ENCODE peak calls at places on chromosome 15, in five cellular contexts. Q is HepG2, P is K562, L is upper lobe of left lung, F is GM23338. Y is an unnamed sample.

GRCh38 chr15:92880796-92881569 is 19.1 kb upstream of the CHD2 start:
- ATAC-seq in F (no peak), P (no peak), L (peak), Q (no peak), Y (no peak)

GRCh38 chr15:26771917-26772587 is 814 bp downstream of the GABRB3 start:
- ATAC-seq in L (no peak), Q (peak), F (peak), P (no peak), Y (peak)

GRCh38 chr15:101180620-101181307 is 71.1 kb downstream of the CHSY1 start:
- ATAC-seq in F (no peak), Q (no peak), L (no peak), P (no peak), Y (no peak)

GRCh38 chr15:45637552-45638033 is 2.8 kb downstream of the SQOR start:
- ATAC-seq in L (peak), Q (no peak), P (peak), F (no peak), Y (peak)

GRCh38 chr15:83248944-83249343 is 35.5 kb downstream of the BNC1 start:
- ATAC-seq in P (no peak), L (no peak), Q (no peak), F (peak), Y (no peak)

GRCh38 chr15:100041380-100041779 is 300.4 kb downstream of the ADAMTS17 start:
- ATAC-seq in F (no peak), P (no peak), L (no peak), Q (no peak), Y (no peak)

GRCh38 chr15:58486062-58486461 is 54.3 kb downstream of the LIPC start:
- ATAC-seq in Q (no peak), P (peak), L (no peak), F (no peak), Y (no peak)

GRCh38 chr15:39643747-39644520 is 63.1 kb downstream of the THBS1 start:
- ATAC-seq in F (no peak), L (no peak), P (no peak), Q (no peak), Y (no peak)

GRCh38 chr15:78103406-78104118 is 11.2 kb downstream of the SH2D7 start:
- ATAC-seq in L (no peak), F (no peak), P (no peak), Q (no peak), Y (no peak)

GRCh38 chr15:38627684-38628277 is 63.2 kb upstream of the RASGRP1 start:
- ATAC-seq in P (peak), F (no peak), Q (no peak), L (no peak), Y (no peak)

GRCh38 chr15:52255008-52255407 is 40.6 kb downstream of the MYO5C start:
- ATAC-seq in Q (no peak), F (no peak), L (no peak), P (no peak), Y (no peak)

GRCh38 chr15:63896336-63897115 is 62.8 kb upstream of the HERC1 start:
- ATAC-seq in Q (peak), P (peak), F (no peak), L (no peak), Y (peak)

GRCh38 chr15:92617197-92618037 is 38.2 kb downstream of the FAM174B start:
- ATAC-seq in P (peak), L (peak), Q (peak), F (peak), Y (peak)

GRCh38 chr15:25830844-25831443 is 32.2 kb downstream of the ATP10A start:
- ATAC-seq in P (no peak), F (no peak), Q (no peak), L (peak), Y (peak)

GRCh38 chr15:62912282-62912681 is 130.3 kb upstream of the TPM1 start:
- ATAC-seq in L (no peak), Q (peak), P (no peak), F (no peak), Y (no peak)

GRCh38 chr15:66578286-66578875 is 12.6 kb upstream of the LCTL start:
- ATAC-seq in L (no peak), Q (no peak), P (no peak), F (no peak), Y (no peak)

GRCh38 chr15:99481831-99482230 is 84.0 kb upstream of the MEF2A start:
- ATAC-seq in L (no peak), Q (no peak), P (no peak), F (no peak), Y (no peak)

GRCh38 chr15:100301905-100302431 is 39.8 kb downstream of the ADAMTS17 start:
- ATAC-seq in P (no peak), L (no peak), F (no peak), Q (no peak), Y (no peak)

GRCh38 chr15:87762110-87762509 is 494.4 kb downstream of the NTRK3 start:
- ATAC-seq in L (peak), Q (no peak), P (peak), F (no peak), Y (peak)

GRCh38 chr15:28002136-28002861 is 96.8 kb downstream of the OCA2 start:
- ATAC-seq in L (no peak), P (no peak), F (no peak), Q (no peak), Y (no peak)

GRCh38 chr15:50751394-50751793 is 14.1 kb downstream of the SPPL2A start:
- ATAC-seq in P (no peak), F (no peak), Q (no peak), L (no peak), Y (no peak)

GRCh38 chr15:31501074-31501473 is 174.4 kb downstream of the KLF13 start:
- ATAC-seq in F (no peak), P (no peak), Q (no peak), L (no peak), Y (no peak)

GRCh38 chr15:62469874-62470688 is 305.0 kb upstream of the C2CD4B start:
- ATAC-seq in Q (no peak), P (no peak), F (peak), L (peak), Y (peak)

GRCh38 chr15:55659481-55659880 is 71.3 kb upstream of the PYGO1 start:
- ATAC-seq in P (no peak), L (no peak), Q (no peak), F (no peak), Y (no peak)

GRCh38 chr15:68411735-68412134 is 20.2 kb downstream of the ITGA11 start:
- ATAC-seq in Q (no peak), L (no peak), P (no peak), F (no peak), Y (no peak)

GRCh38 chr15:94667109-94667508 is 435.7 kb downstream of the MCTP2 start:
- ATAC-seq in P (no peak), F (no peak), L (no peak), Q (no peak), Y (no peak)

GRCh38 chr15:81334768-81335447 is 11.0 kb upstream of the STARD5 start:
- ATAC-seq in F (no peak), Q (no peak), L (no peak), P (no peak), Y (no peak)

GRCh38 chr15:81331600-81331999 is 7.7 kb upstream of the STARD5 start:
- ATAC-seq in Q (no peak), L (no peak), F (no peak), P (peak), Y (no peak)

GRCh38 chr15:81333363-81333762 is 9.4 kb upstream of the STARD5 start:
- ATAC-seq in P (no peak), F (no peak), Q (no peak), L (no peak), Y (no peak)

GRCh38 chr15:81330351-81331085 is 6.6 kb upstream of the STARD5 start:
- ATAC-seq in L (no peak), P (no peak), F (no peak), Q (no peak), Y (no peak)

DNA sequence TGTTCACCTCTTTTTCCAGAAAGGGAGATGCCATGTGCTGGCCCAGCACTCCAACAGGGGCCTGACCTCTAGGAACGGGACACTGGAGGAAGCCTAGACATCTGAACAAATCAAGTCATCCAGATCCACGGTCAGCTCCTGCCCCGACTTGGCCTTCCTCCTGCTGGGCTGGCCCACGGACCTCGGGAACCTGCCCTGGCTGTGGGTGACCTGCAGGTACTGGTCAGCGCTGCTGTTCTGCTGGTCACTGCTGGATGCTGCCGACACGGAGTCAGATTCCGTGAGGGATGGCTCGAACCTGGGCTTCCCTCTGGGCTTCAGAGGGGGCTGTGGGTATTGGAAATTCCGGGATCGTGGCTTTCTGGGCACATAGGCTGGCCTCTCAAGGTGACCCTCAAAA is 8.4 kb upstream of the STARD5 start:
- ATAC-seq in P (no peak), Q (no peak), F (no peak), L (no peak), Y (no peak)
- TF ChIP-seq POLR2AphosphoS5 in P (no peak), Q (no peak), F (no peak), L (no peak), Y (no peak)

GRCh38 chr15:41597787-41598186 is 38.8 kb downstream of the TYRO3 start:
- ATAC-seq in P (no peak), Q (no peak), L (no peak), F (no peak), Y (no peak)
- TF ChIP-seq POLR2AphosphoS5 in P (no peak), Q (no peak), L (no peak), F (no peak), Y (no peak)

DNA sequence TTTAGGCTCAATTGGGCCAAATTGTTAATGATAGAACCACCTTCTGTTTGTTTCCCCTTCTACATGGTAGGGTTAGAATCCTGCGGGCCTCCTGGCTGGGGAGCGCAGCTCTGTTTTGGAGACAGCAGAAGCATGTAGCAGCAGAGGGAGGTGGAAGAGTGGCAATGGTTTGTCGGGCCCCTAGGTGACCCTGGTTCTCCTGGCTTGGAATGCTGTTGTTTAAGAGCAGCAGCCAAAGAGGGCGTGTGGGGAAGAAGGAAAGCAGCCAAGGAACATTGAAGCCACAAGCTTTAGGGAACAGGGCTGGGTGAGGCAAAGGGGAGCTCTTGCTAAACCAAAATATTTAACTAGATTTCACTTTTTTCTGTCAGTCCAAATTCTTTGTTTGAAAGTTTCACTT is 213.7 kb upstream of the NR2E3 start:
- ATAC-seq in F (peak), P (no peak), L (peak), Q (no peak), Y (peak)
- TF ChIP-seq POLR2AphosphoS5 in F (no peak), P (no peak), L (no peak), Q (no peak), Y (peak)

GRCh38 chr15:73992594-73992898 is 451 bp upstream of the STOML1 start:
- ATAC-seq in Q (no peak), F (no peak), L (no peak), P (no peak), Y (no peak)

GRCh38 chr15:73993211-73993994 is 1.1 kb upstream of the PML start:
- ATAC-seq in Q (no peak), L (no peak), F (no peak), P (no peak), Y (no peak)

GRCh38 chr15:73991260-73991659 is 835 bp downstream of the STOML1 start:
- ATAC-seq in P (no peak), L (no peak), Q (peak), F (no peak), Y (peak)

GRCh38 chr15:73990250-73991005 is 1.7 kb downstream of the STOML1 start:
- ATAC-seq in P (no peak), F (no peak), L (no peak), Q (no peak), Y (no peak)

DNA sequence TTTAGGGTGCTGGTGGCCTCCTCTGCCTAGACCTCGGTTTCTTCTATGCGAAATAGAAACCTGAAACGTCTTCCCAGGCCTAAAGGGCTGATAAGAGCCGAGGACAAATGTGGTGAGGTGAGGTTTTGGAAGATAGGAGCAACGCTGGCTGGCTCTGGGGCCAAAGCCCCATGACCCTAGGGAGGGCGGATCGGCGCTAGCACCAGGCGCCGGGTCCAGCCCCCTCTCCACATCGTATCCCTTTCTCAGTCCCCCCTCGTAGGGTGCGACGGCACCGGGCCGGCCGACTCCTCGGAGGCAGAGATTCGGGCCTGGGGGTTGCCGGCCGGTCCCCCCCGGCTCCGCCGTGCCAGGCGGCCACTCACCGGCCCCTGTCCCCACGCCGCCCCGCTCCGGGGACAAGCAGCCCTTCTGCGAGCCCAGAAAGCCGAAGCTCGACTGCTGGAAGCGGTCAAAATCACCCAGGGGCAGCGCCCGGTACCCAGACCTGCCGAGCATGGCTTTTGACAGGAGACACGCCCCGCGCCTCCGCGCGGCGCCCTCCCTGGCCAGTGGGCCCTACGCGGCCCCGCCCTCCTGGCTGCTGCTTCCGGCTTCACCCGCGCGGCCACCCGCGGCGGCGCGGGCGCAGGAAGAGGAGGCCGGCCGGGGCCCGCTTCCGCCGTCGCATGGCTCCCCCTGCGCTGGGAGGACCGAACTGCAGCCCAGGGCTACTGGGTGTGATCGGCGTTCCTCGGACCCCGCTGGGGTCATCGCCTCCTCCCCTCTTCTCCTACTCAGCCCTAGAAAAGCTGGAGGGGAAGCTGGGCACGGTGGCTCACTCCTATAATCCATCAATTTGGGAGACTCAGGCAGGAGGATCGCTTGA is at the start of gene STOML1:
- ATAC-seq in L (peak), F (peak), P (peak), Q (peak), Y (peak)
- TF ChIP-seq POLR2AphosphoS5 in L (peak), F (peak), P (peak), Q (no peak), Y (peak)

GRCh38 chr15:90151989-90152645 is 49.0 kb upstream of the SEMA4B start:
- ATAC-seq in Q (no peak), L (no peak), P (peak), F (peak), Y (no peak)

GRCh38 chr15:90153658-90154057 is 47.5 kb upstream of the SEMA4B start:
- ATAC-seq in Q (no peak), F (no peak), L (no peak), P (no peak), Y (no peak)

GRCh38 chr15:90154246-90154645 is 46.9 kb upstream of the SEMA4B start:
- ATAC-seq in F (no peak), L (no peak), P (no peak), Q (no peak), Y (no peak)

GRCh38 chr15:90159213-90159612 is 41.9 kb upstream of the SEMA4B start:
- ATAC-seq in Q (no peak), P (no peak), F (no peak), L (no peak), Y (peak)

GRCh38 chr15:90154861-90155626 is 46.1 kb upstream of the SEMA4B start:
- ATAC-seq in P (no peak), F (no peak), L (no peak), Q (peak), Y (peak)
- TF ChIP-seq POLR2AphosphoS5 in P (no peak), F (no peak), L (peak), Q (no peak), Y (peak)

Y was measured in gastroesophageal sphincter.